ENCODE peak calls at places on chromosomes 2 and 18, in seven cellular contexts. U is left ventricle myocardium inferior, B is endodermal cell, L is fibroblast of pulmonary artery, H is fibroblast of mammary gland, P is cardiac fibroblast, W is keratinocyte. N is an unnamed sample.

GRCh38 chr2:7930800-7931635 is 750.8 kb upstream of the ID2 start:
- DNase-seq in P (peak), B (no peak), H (peak), W (no peak), L (peak), U (peak), N (no peak)

GRCh38 chr18:55663891-55664290 is 75.9 kb upstream of the TCF4 start:
- DNase-seq in U (no peak), L (no peak), W (no peak), H (no peak), P (no peak), B (no peak), N (no peak)

GRCh38 chr18:48996901-48997463 is 46.2 kb upstream of the SMAD7 start:
- DNase-seq in H (peak), W (no peak), L (peak), U (no peak), B (peak), P (peak), N (peak)

GRCh38 chr2:40746150-40746549 is 294.3 kb upstream of the SLC8A1 start:
- DNase-seq in H (no peak), U (no peak), P (no peak), B (no peak), W (no peak), L (peak), N (no peak)

GRCh38 chr2:205193829-205194228 is 488.5 kb upstream of the NRP2 start:
- DNase-seq in P (no peak), L (no peak), U (no peak), B (no peak), W (no peak), H (no peak), N (no peak)

GRCh38 chr18:3603460-3604259 is 153.7 kb downstream of the TGIF1 start:
- DNase-seq in W (no peak), H (peak), P (peak), U (no peak), L (peak), B (peak), N (peak)

GRCh38 chr2:30456106-30456505 is 9.1 kb downstream of the LCLAT1 start:
- DNase-seq in W (no peak), L (no peak), U (no peak), P (no peak), H (no peak), B (no peak), N (no peak)

GRCh38 chr2:217275091-217275490 is 415.2 kb upstream of the TNP1 start:
- DNase-seq in H (no peak), L (no peak), W (no peak), P (no peak), B (no peak), U (no peak), N (no peak)

GRCh38 chr2:110732422-110733413 is at the start of gene ACOXL:
- DNase-seq in W (no peak), U (no peak), H (no peak), P (no peak), L (no peak), B (peak), N (no peak)

GRCh38 chr2:102488063-102488462 is 15.0 kb downstream of the SLC9A4 start:
- DNase-seq in H (peak), L (peak), P (peak), B (no peak), W (peak), U (no peak), N (peak)

GRCh38 chr2:121207494-121207893 is 77.5 kb downstream of the TFCP2L1 start:
- DNase-seq in W (no peak), U (no peak), H (no peak), P (no peak), B (no peak), L (no peak), N (no peak)

GRCh38 chr2:157178865-157179264 is 78.6 kb upstream of the GALNT5 start:
- DNase-seq in B (no peak), W (no peak), L (no peak), P (no peak), U (no peak), H (no peak), N (no peak)

GRCh38 chr2:208609166-208609804 is 202.7 kb downstream of the PTH2R start:
- DNase-seq in W (no peak), H (no peak), B (no peak), U (no peak), L (no peak), P (no peak), N (no peak)

GRCh38 chr2:109648041-109648527 is 33.9 kb downstream of the SOWAHC start:
- DNase-seq in P (peak), W (no peak), H (peak), L (peak), B (no peak), U (no peak), N (peak)

GRCh38 chr2:205776720-205777119 is 94.4 kb downstream of the NRP2 start:
- DNase-seq in L (no peak), P (no peak), U (no peak), B (no peak), H (no peak), W (no peak), N (no peak)

GRCh38 chr2:205405752-205406151 is 276.5 kb upstream of the NRP2 start:
- DNase-seq in U (no peak), W (no peak), L (peak), H (peak), B (no peak), P (peak), N (peak)

GRCh38 chr2:239375278-239376061 is 25.4 kb downstream of the HDAC4 start:
- DNase-seq in B (peak), P (no peak), W (no peak), H (no peak), L (no peak), U (no peak), N (no peak)

GRCh38 chr2:58532641-58533040 is 291.5 kb upstream of the FANCL start:
- DNase-seq in L (no peak), W (no peak), B (no peak), U (no peak), P (no peak), H (no peak), N (no peak)

GRCh38 chr2:70118798-70119454 is 31.6 kb downstream of the PCBP1 start:
- DNase-seq in H (no peak), U (no peak), L (peak), W (no peak), B (peak), P (peak), N (no peak)

GRCh38 chr2:207504513-207505171 is 25.1 kb upstream of the CREB1 start:
- DNase-seq in B (peak), U (peak), P (peak), L (peak), H (peak), W (no peak), N (peak)

GRCh38 chr2:98769784-98770183 is 38.9 kb upstream of the MGAT4A start:
- DNase-seq in U (no peak), B (no peak), H (no peak), L (no peak), W (no peak), P (no peak), N (no peak)

GRCh38 chr18:57004366-57005121 is 142.3 kb upstream of the BOD1L2 start:
- DNase-seq in P (peak), U (no peak), B (no peak), L (peak), W (no peak), H (peak), N (peak)

GRCh38 chr2:74221091-74221490 is 22.7 kb downstream of the MTHFD2 start:
- DNase-seq in H (peak), W (no peak), B (peak), P (no peak), L (no peak), U (no peak), N (no peak)

GRCh38 chr2:37585982-37586621 is 85.3 kb downstream of the CDC42EP3 start:
- DNase-seq in B (no peak), P (peak), U (no peak), W (peak), L (peak), H (peak), N (peak)

GRCh38 chr2:168404764-168405163 is 51.3 kb upstream of the CERS6 start:
- DNase-seq in H (no peak), U (no peak), B (no peak), L (no peak), P (no peak), W (no peak), N (no peak)

GRCh38 chr2:204655626-204656025 is 110.4 kb downstream of the PARD3B start:
- DNase-seq in U (no peak), P (no peak), W (no peak), L (no peak), H (no peak), B (no peak), N (peak)

GRCh38 chr2:233032551-233033320 is at the start of gene NEU2:
- DNase-seq in P (peak), U (no peak), H (peak), B (no peak), W (no peak), L (peak), N (peak)

GRCh38 chr2:38654495-38655381 is 11.2 kb upstream of the GALM start:
- DNase-seq in B (no peak), W (no peak), H (no peak), U (no peak), P (no peak), L (no peak), N (no peak)

GRCh38 chr2:148132400-148132799 is 111.5 kb downstream of the MBD5 start:
- DNase-seq in U (no peak), H (peak), P (peak), W (no peak), L (peak), B (no peak), N (peak)

GRCh38 chr2:234271342-234271741 is 220.8 kb downstream of the SPP2 start:
- DNase-seq in P (no peak), L (no peak), U (no peak), H (no peak), W (no peak), B (no peak), N (no peak)
- TF ChIP-seq CTCF in P (no peak), L (no peak), U (no peak), H (no peak), W (no peak), B (no peak), N (no peak)

GRCh38 chr2:161136696-161137324 is 23.4 kb upstream of the TANK start:
- DNase-seq in U (no peak), L (peak), H (peak), W (no peak), P (peak), B (no peak), N (peak)
- H3K4me3 ChIP-seq in U (peak), L (peak), H (no peak), W (no peak), P (peak), B (no peak), N (peak)

DNA sequence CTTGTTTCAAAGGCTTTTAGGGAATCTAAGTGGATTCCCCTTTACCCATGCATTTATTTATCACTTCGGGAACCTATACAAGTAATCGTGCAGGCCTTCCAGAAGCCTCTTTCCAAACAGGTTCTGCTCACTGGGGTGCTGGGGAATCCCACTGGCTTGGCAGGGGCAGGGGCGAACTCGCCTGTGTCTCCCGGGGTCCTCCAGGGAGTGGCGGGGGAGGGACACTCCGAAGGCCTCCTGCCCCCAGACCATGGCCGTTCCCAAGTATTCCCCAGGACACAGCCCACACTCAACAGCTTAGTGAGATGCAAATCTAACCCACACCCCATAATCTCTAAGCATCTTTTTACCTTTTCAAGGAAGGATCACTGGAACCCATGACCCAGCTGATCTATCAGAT is 6.5 kb downstream of the DNMT3A start:
- DNase-seq in W (no peak), B (no peak), H (no peak), P (no peak), U (no peak), L (no peak), N (no peak)
- TF ChIP-seq CTCF in W (no peak), B (no peak), H (no peak), P (no peak), U (no peak), L (no peak), N (no peak)

GRCh38 chr2:158544998-158545397 is 88.2 kb downstream of the PKP4 start:
- DNase-seq in L (no peak), U (no peak), H (no peak), B (no peak), P (no peak), W (no peak), N (no peak)
- H3K4me3 ChIP-seq in L (no peak), U (no peak), H (no peak), B (no peak), P (no peak), W (no peak), N (no peak)

N was measured in fibroblast of villous mesenchyme.